ENCODE peak calls at places on chromosomes 3 and 15, in seven cellular contexts. L is AG04450; K is CD4-positive, alpha-beta T cell; W is A549; M is tibial artery; P is naive thymus-derived CD4-positive, alpha-beta T cell; G is left ventricle myocardium inferior. Y is an unnamed sample.

GRCh38 chr3:156304406-156304805 is 184.0 kb downstream of the KCNAB1 start:
- DNase-seq in L (no peak), K (no peak), W (no peak), M (no peak), P (no peak), G (no peak), Y (no peak)

GRCh38 chr3:30232142-30232541 is 374.3 kb upstream of the TGFBR2 start:
- DNase-seq in L (no peak), K (no peak), W (no peak), M (no peak), P (no peak), G (no peak), Y (no peak)

GRCh38 chr3:97138914-97139541 is 324.6 kb downstream of the EPHA6 start:
- DNase-seq in L (no peak), K (no peak), W (peak), M (no peak), P (no peak), G (no peak), Y (no peak)

GRCh38 chr15:95591270-95591669 is 739.2 kb upstream of the NR2F2 start:
- DNase-seq in L (no peak), K (no peak), W (no peak), M (no peak), P (no peak), G (no peak), Y (no peak)

GRCh38 chr15:31327674-31328424 is 1.2 kb downstream of the KLF13 start:
- DNase-seq in L (no peak), K (peak), W (peak), M (peak), P (peak), G (peak), Y (peak)

GRCh38 chr15:27097506-27097905 is 126.5 kb downstream of the GABRG3 start:
- DNase-seq in L (no peak), K (no peak), W (no peak), M (no peak), P (no peak), G (no peak), Y (no peak)

GRCh38 chr3:178646205-178646604 is 110.0 kb downstream of the KCNMB2 start:
- DNase-seq in L (no peak), K (no peak), W (no peak), M (no peak), P (no peak), G (no peak), Y (no peak)

GRCh38 chr3:42080452-42080872 is 10.7 kb upstream of the TRAK1 start:
- DNase-seq in L (no peak), K (no peak), W (peak), M (no peak), P (no peak), G (no peak), Y (no peak)

GRCh38 chr3:138942271-138942670 is 4.7 kb downstream of the FOXL2 start:
- DNase-seq in L (no peak), K (no peak), W (no peak), M (no peak), P (no peak), G (no peak), Y (no peak)

GRCh38 chr3:127670761-127671522 is 1.8 kb upstream of the ABTB1 start:
- DNase-seq in L (no peak), K (no peak), W (no peak), M (peak), P (no peak), G (no peak), Y (no peak)

GRCh38 chr15:92819312-92820232 is 80.6 kb upstream of the CHD2 start:
- DNase-seq in L (no peak), K (no peak), W (peak), M (no peak), P (no peak), G (no peak), Y (no peak)

GRCh38 chr15:58472821-58473581 is 41.2 kb downstream of the LIPC start:
- DNase-seq in L (no peak), K (peak), W (no peak), M (no peak), P (peak), G (no peak), Y (no peak)

GRCh38 chr15:26179906-26180305 is 316.8 kb upstream of the ATP10A start:
- DNase-seq in L (no peak), K (no peak), W (peak), M (no peak), P (no peak), G (peak), Y (no peak)

DNA sequence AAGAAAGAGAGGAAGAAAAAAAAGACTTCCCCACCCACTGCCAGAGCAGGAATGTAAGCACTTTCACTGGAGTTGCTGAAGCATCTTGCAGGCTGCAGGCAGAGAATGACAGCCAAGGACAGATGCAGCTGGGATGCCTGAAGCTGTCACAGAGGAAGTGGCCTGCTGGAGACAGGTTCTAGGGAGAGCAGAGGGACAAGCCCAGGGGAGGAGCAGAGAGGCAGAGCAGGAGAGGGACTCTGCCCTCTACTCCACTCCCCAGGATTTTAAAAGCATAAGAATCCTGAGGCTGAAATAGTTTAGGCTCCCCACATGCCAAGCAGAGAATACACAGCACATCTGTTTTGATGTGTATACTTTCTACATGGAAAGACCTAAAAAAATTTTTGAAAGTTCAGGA is 326.2 kb downstream of the TUSC7 start:
- DNase-seq in L (no peak), K (no peak), W (no peak), M (no peak), P (no peak), G (peak), Y (no peak)
- H3K27ac ChIP-seq in L (peak), K (no peak), W (no peak), M (no peak), P (no peak), G (peak), Y (peak)

GRCh38 chr3:82208002-82208710 is 446.7 kb upstream of the GBE1 start:
- DNase-seq in L (no peak), K (no peak), W (no peak), M (no peak), P (no peak), G (no peak), Y (no peak)

GRCh38 chr3:82196645-82197044 is 435.2 kb upstream of the GBE1 start:
- DNase-seq in L (no peak), K (no peak), W (no peak), M (no peak), P (no peak), G (no peak), Y (no peak)

GRCh38 chr3:82198009-82198408 is 436.6 kb upstream of the GBE1 start:
- DNase-seq in L (no peak), K (no peak), W (no peak), M (no peak), P (no peak), G (no peak), Y (no peak)

DNA sequence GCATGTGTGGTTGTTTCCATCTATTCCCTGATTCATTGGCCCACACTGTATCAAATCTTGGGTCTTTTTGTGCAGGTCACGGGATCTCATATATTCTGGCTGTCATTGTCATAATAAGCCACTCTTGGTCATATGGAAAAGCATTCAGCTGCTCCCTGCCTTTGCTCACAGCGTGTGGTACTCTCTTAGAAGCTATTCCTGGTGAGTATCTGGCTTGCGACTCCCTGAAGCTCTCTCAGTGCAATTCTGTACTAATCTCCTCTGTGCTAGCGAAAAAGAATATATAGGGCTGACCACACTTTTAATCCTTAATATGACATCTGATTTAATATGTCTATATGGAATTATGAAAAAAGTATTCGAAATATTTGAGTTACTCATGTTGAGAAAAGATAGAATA is 440.8 kb upstream of the GBE1 start:
- DNase-seq in L (no peak), K (no peak), W (no peak), M (no peak), P (no peak), G (no peak), Y (no peak)
- H3K27ac ChIP-seq in L (no peak), K (no peak), W (no peak), M (no peak), P (no peak), G (no peak), Y (no peak)

DNA sequence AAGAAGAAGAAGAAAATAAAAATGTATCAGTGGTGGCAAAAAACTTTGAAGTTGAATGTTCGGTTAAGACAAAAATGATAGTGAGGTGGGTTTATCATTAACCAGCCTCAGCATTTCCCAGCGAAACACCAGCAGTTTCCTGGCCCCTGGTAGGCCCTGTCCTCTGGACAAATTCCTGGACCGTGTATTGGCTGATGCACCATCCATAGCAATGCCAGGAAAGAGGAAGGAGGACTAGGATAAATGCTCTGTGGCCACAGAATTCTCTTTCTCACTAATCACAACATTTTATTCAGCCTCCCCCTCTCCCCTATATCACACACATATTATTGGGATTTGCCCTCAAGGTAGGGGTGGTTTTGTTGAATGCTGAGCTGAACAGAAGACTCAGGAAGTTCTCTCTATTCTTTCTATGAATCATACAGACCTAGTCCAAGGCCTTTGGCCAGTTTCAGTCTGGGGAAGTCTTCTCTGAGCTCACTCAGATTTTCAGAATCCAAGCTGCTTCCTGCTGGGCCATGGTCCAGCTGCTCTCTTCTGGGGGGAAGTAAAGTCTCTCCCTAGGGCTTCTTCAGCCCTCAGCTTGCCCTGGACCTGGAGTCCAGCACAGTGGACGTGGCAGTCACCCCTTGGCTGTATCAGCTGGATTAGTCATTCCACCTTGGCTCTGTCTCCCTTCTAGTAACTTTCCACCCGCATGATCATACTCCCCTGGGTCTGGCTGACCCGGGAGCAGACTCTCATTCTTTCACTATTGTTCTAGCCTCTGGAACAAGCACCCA is 27.6 kb downstream of the SLC28A1 start:
- DNase-seq in L (peak), K (no peak), W (peak), M (peak), P (no peak), G (peak), Y (peak)
- H3K27ac ChIP-seq in L (peak), K (no peak), W (peak), M (peak), P (no peak), G (peak), Y (peak)

DNA sequence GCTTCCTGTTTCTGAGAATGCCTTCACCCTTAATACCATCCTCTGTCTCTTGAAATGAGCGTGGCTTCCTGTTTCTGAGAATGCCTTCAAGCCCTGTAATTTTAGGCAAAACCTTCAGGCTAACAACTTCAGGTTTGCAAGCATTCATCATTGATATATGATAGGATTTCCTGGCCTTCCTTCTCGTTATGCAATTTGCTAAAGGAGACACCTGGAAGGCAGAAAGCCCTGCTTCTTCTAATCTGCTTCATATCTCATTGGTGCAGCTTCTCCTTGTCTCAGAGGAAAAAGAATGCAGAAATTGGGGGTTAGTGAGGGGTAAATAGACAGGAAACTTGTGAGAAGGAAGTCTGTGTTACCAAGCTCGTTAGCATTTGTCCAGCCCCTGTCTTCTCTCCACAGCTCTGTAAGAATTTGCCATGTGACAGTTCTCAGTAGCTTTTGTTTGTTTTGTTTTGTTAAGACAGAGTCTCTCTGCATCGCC is 7.3 kb downstream of the ARL6IP5 start:
- DNase-seq in L (no peak), K (no peak), W (no peak), M (no peak), P (peak), G (no peak), Y (no peak)
- H3K27ac ChIP-seq in L (no peak), K (peak), W (no peak), M (peak), P (peak), G (peak), Y (peak)

DNA sequence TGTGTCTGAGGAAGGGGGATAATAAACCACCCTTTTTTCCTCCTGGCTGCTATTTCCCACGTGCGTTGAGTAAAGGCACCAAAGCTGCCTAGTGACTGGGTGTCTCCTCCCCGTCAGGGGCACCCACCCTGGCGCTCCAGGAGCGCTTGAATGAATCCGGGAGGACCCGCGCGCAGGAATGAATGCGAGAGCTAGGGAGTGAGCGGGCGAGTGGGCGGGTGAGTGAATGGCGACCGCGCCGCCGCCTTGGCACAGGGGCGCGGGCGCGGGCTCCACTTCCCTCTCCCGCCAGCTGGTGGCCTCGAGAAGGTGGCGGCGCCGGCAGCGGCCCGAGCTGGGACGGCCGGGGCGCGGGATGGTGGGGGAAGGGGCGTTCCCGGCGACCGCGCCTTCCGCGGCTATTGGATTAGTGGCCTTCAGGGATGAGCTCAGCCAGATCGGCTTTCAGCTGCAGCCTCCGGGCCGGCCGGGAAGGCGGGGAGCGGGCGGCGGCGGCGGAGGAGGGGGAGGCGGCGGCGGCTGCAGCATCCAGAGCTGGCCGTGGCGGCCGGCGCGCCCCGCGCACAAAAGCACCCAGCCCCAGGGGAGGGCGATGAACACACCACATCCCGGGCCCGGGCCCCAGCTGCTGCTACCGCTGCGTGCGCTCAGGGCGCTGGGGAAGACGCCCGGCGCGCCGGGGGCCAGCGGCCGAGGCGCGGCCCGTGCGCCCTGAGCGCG is at the start of gene SPSB4:
- DNase-seq in L (no peak), K (no peak), W (peak), M (peak), P (no peak), G (peak), Y (peak)
- H3K27ac ChIP-seq in L (no peak), K (no peak), W (no peak), M (peak), P (no peak), G (peak), Y (peak)

Y was measured in heart right ventricle.